ENCODE peak calls at places on chromosome 9, in five cellular contexts. O, M, U, Y and A are unnamed samples.

GRCh38 chr9:129177791-129178578 is at the start of gene IER5L:
- DNase-seq in M (peak), O (peak), Y (peak), U (peak), A (peak)

GRCh38 chr9:19229725-19230355 is 653 bp upstream of the DENND4C start:
- DNase-seq in M (no peak), Y (peak), U (peak), O (no peak), A (no peak)

GRCh38 chr9:130343445-130343918 is 77.9 kb downstream of the HMCN2 start:
- DNase-seq in Y (no peak), M (no peak), U (peak), O (no peak), A (no peak)

GRCh38 chr9:27337833-27338526 is 41.0 kb upstream of the EQTN start:
- DNase-seq in Y (peak), U (no peak), O (no peak), M (no peak), A (no peak)

GRCh38 chr9:98502311-98502975 is 206.3 kb downstream of the GABBR2 start:
- DNase-seq in U (no peak), O (no peak), Y (no peak), M (no peak), A (no peak)

GRCh38 chr9:98150726-98151125 is 31.7 kb upstream of the TRIM14 start:
- DNase-seq in Y (no peak), M (no peak), U (no peak), O (peak), A (no peak)

GRCh38 chr9:121038452-121039203 is 11.4 kb downstream of the C5 start:
- DNase-seq in M (no peak), O (no peak), U (no peak), Y (no peak), A (no peak)

GRCh38 chr9:132670359-132670815 is at the start of gene GTF3C4:
- DNase-seq in O (peak), Y (peak), M (no peak), U (peak), A (no peak)

GRCh38 chr9:74147906-74148305 is 349.2 kb upstream of the RORB start:
- DNase-seq in M (no peak), O (no peak), Y (no peak), U (no peak), A (no peak)

GRCh38 chr9:88532320-88532719 is 2.7 kb upstream of the NXNL2 start:
- DNase-seq in M (no peak), U (no peak), Y (no peak), O (peak), A (no peak)

GRCh38 chr9:88528356-88528755 is 6.6 kb upstream of the NXNL2 start:
- DNase-seq in O (no peak), U (no peak), M (no peak), Y (no peak), A (no peak)

GRCh38 chr9:88529496-88529895 is 5.5 kb upstream of the NXNL2 start:
- DNase-seq in U (no peak), O (no peak), M (no peak), Y (no peak), A (no peak)

GRCh38 chr9:88531920-88532319 is 3.1 kb upstream of the NXNL2 start:
- DNase-seq in O (peak), U (no peak), Y (no peak), M (no peak), A (no peak)

GRCh38 chr9:88530051-88530450 is 4.9 kb upstream of the NXNL2 start:
- DNase-seq in O (peak), Y (no peak), M (peak), U (no peak), A (no peak)
- H3K4me3 ChIP-seq in O (no peak), Y (no peak), M (no peak), U (no peak), A (no peak)

GRCh38 chr9:86187121-86187520 is 72.3 kb downstream of the C9orf153 start:
- DNase-seq in U (no peak), O (no peak), M (no peak), Y (no peak), A (no peak)
- TF ChIP-seq CTCF in U (no peak), O (no peak), M (no peak), Y (no peak), A (no peak)

DNA sequence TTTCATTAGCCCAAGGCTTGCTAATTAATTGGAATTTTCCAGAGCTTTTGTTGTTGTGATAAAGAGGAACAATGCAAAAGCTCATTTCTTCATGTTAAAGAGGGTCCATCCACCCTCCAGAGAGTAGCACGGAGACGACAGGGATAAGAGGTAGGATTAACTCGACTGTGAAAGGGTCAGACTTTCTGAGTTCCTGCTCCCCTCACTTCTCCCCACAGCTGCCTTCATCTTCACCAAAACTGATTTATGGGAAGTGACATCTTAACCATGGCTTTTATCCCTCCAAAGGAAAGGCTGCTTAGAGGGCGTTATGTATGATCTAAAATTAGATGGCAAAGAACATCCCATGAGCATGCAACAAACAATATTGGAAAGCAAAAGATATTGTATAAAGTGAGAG is 135.5 kb downstream of the GLIS3 start:
- DNase-seq in O (no peak), Y (no peak), U (no peak), M (no peak), A (no peak)
- H3K4me3 ChIP-seq in O (no peak), Y (no peak), U (no peak), M (no peak), A (no peak)

DNA sequence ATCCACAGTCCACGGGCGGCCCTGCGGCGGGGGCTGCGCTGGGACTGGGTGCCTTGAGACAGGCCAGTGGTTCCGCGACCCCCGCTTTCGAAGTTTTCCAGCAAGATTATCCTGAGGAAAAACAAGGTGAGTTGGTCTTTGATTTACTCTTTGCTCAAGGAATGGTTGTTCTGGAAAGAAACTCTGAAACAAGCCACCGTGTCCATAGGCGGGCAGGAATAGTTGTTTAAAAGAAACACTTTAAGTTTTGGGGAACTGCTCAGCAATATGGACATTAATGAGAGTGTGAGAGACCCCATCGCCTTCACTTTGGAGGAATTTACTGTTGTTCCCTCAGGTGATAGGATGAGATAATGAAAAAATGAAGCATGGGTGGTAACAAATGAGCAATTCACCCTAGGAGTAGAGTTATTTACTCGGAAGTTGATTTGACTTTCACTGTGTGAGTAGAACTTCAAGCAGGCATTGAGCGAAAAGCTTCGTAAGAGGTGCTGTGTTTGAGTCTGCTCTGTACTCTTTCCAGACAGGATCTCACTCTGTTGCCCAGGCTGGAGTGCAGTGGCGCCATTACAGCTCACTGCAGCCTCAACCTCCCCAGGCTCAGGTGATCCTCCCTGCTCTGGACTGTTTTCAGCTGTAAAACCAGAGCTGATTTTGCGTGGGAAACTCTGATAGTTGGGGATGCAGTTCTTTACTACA is 1.1 kb downstream of the DMRTA1 start:
- DNase-seq in M (no peak), O (no peak), Y (no peak), U (no peak), A (no peak)
- TF ChIP-seq CTCF in M (no peak), O (no peak), Y (no peak), U (no peak), A (no peak)

DNA sequence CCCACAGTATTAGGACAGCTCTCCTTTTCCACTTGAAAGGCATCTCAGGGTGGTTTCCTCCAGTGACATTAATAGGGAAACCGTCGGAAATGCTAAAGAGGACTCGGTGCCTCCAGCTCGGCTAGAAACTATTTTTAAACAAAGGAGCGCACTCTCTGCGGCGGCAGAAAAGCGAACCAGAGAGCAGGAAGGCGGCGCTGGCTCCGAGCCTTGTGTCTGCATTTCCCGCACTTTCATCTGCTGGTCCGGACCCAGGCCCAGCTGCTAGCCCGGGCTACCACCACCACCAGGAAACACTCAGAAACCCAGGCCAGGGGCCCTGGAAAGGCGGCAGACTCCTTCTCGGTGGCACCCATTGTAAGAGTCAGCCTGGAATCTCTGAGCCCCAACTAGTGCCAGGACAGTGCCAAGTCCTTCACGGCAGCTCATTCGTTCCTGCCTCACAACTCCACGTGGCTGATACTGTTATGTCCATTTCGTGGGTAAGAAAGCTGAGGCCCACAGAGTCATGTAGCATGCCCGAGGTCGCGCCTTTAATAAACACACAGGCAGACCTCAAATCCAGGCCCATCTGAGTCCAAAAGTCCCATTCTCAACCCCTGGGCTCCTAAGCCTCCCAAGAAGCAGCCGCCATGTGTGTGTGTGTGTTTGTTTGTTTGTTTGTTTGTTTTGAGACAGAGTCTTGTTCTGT is 73.9 kb downstream of the VAV2 start:
- DNase-seq in Y (no peak), O (no peak), M (no peak), U (no peak), A (no peak)
- H3K4me3 ChIP-seq in Y (no peak), O (no peak), M (no peak), U (no peak), A (no peak)

DNA sequence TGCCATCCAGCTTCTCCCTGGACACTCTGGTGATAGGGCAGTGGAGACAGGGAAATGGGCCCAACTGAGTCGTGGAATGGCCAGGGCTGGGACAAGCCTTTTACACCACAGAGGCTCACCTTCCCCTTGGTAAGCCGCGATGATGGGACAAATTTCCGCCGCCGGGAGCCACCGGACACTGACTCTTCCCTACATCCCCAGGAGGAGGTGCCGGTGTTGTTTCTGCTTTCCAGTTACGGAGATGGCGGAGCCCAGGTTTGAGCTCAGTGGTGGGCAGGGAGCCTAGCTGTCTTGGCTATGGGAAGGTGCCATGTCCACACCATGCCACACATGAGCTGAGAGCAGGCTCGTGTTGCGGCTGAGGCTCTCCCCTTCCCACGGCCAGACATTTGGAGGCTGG is 19.9 kb upstream of the WNK2 start:
- DNase-seq in M (no peak), Y (no peak), U (no peak), O (no peak), A (no peak)
- TF ChIP-seq CTCF in M (no peak), Y (no peak), U (no peak), O (no peak), A (no peak)

DNA sequence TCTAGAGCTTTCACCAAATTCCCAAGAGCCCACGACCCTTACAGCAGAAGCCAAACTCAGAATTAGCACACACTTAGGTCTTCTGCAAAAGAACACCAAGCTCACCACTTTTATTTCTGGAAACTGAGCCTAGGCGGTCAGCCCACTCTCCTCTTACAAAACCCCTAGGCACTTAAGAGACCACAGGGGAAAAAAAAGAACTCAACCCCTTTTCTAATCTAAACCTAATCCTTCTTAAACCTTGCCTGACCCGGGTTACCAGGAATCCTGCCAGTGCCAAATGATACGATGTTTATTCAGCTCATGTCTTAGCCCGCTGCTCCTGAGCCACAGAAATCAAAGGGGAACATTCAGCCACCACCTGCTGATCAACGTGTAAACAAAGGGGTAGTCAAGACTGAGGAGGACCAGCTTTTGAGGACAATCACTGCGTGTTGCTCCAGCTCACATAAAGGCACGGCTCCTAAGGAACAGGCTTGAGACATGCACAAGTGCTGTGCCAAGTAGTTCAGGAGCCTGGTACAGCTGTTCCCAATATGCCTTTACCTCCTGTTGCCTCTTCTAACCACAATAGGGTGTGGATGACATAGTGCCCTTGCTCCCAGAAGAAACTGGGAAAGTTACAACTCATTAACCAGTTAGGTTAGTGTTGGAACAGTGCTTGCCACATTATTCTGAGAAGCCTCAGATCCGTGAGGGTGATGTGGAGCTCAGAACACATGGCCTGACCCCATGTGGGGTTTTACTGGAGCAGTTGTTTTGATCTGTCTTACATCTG is 49.3 kb downstream of the ZFAND5 start:
- DNase-seq in M (peak), Y (peak), U (peak), O (peak), A (peak)
- H3K4me3 ChIP-seq in M (peak), Y (peak), U (no peak), O (peak), A (no peak)

GRCh38 chr9:133713211-133713959 is 24.8 kb downstream of the SARDH start:
- DNase-seq in Y (peak), O (peak), M (no peak), U (no peak), A (no peak)
- TF ChIP-seq CTCF in Y (no peak), O (peak), M (no peak), U (no peak), A (no peak)

GRCh38 chr9:114805670-114806551 is at the start of gene TNFSF15:
- DNase-seq in O (peak), Y (peak), U (no peak), M (no peak), A (no peak)
- H3K4me3 ChIP-seq in O (no peak), Y (peak), U (no peak), M (no peak), A (no peak)